ENCODE peak calls at places on chromosomes 1 and 21, in eight cellular contexts. E is IMR-90, G is ovary, F is A549, K is H1, Q is right lobe of liver, M is spleen, L is lower leg skin. C is an unnamed sample.

GRCh38 chr1:85495556-85495955 is 30.6 kb upstream of the DDAH1 start:
- DNase-seq in E (peak), G (no peak), F (peak), K (no peak), Q (no peak), M (no peak), L (peak), C (no peak)

GRCh38 chr1:94514095-94514727 is 27.3 kb downstream of the F3 start:
- DNase-seq in E (peak), G (no peak), F (peak), K (no peak), Q (no peak), M (no peak), L (no peak), C (peak)

GRCh38 chr1:200535605-200536004 is 84.9 kb downstream of the KIF14 start:
- DNase-seq in E (no peak), G (no peak), F (peak), K (no peak), Q (no peak), M (no peak), L (no peak), C (peak)

GRCh38 chr1:227946624-227947424 is 908 bp downstream of the WNT9A start:
- DNase-seq in E (peak), G (peak), F (peak), K (no peak), Q (peak), M (peak), L (no peak), C (peak)

GRCh38 chr21:26800455-26801454 is 44.5 kb downstream of the ADAMTS1 start:
- DNase-seq in E (peak), G (peak), F (no peak), K (no peak), Q (no peak), M (no peak), L (no peak), C (no peak)

GRCh38 chr1:201016943-201017827 is 6.3 kb downstream of the KIF21B start:
- DNase-seq in E (no peak), G (no peak), F (no peak), K (no peak), Q (no peak), M (peak), L (no peak), C (no peak)

GRCh38 chr1:244048566-244049141 is 2.4 kb upstream of the ZBTB18 start:
- DNase-seq in E (no peak), G (no peak), F (no peak), K (no peak), Q (no peak), M (peak), L (no peak), C (peak)

GRCh38 chr21:35222541-35222941 is 173.4 kb upstream of the RUNX1 start:
- DNase-seq in E (no peak), G (no peak), F (no peak), K (no peak), Q (no peak), M (no peak), L (no peak), C (no peak)

GRCh38 chr1:6732942-6733341 is 31.3 kb upstream of the DNAJC11 start:
- DNase-seq in E (no peak), G (no peak), F (no peak), K (no peak), Q (no peak), M (no peak), L (no peak), C (no peak)

GRCh38 chr21:42627527-42628289 is 25.7 kb upstream of the PDE9A start:
- DNase-seq in E (no peak), G (no peak), F (no peak), K (no peak), Q (no peak), M (peak), L (no peak), C (peak)

GRCh38 chr1:203765029-203765837 is at the start of gene LAX1:
- DNase-seq in E (no peak), G (no peak), F (no peak), K (no peak), Q (no peak), M (no peak), L (peak), C (no peak)

GRCh38 chr21:32184485-32184884 is 94.4 kb downstream of the MIS18A start:
- DNase-seq in E (no peak), G (no peak), F (no peak), K (no peak), Q (no peak), M (no peak), L (no peak), C (no peak)

GRCh38 chr1:53654216-53655210 is 84.5 kb downstream of the GLIS1 start:
- DNase-seq in E (peak), G (no peak), F (no peak), K (no peak), Q (no peak), M (peak), L (no peak), C (no peak)

GRCh38 chr1:85027242-85027983 is 20.9 kb downstream of the MCOLN3 start:
- DNase-seq in E (peak), G (no peak), F (no peak), K (no peak), Q (no peak), M (no peak), L (no peak), C (no peak)

GRCh38 chr1:3707298-3707938 is 44.8 kb upstream of the CCDC27 start:
- DNase-seq in E (no peak), G (no peak), F (no peak), K (peak), Q (no peak), M (no peak), L (no peak), C (no peak)

GRCh38 chr1:8082945-8083344 is 56.8 kb upstream of the ERRFI1 start:
- DNase-seq in E (peak), G (peak), F (no peak), K (no peak), Q (peak), M (no peak), L (no peak), C (no peak)

GRCh38 chr1:33248244-33248643 is 8.0 kb upstream of the ZNF362 start:
- DNase-seq in E (no peak), G (no peak), F (no peak), K (no peak), Q (no peak), M (no peak), L (no peak), C (peak)

GRCh38 chr1:170063109-170063826 is 11.2 kb downstream of the KIFAP3 start:
- DNase-seq in E (peak), G (no peak), F (no peak), K (no peak), Q (no peak), M (no peak), L (no peak), C (peak)

GRCh38 chr1:247500725-247501348 is 35.4 kb downstream of the OR2C3 start:
- DNase-seq in E (no peak), G (no peak), F (no peak), K (no peak), Q (no peak), M (no peak), L (no peak), C (no peak)

GRCh38 chr1:29785554-29785953 is 549.2 kb downstream of the PTPRU start:
- DNase-seq in E (no peak), G (no peak), F (no peak), K (no peak), Q (no peak), M (peak), L (peak), C (no peak)

GRCh38 chr1:230629511-230629910 is 12.8 kb upstream of the COG2 start:
- DNase-seq in E (no peak), G (no peak), F (no peak), K (no peak), Q (no peak), M (no peak), L (no peak), C (no peak)

GRCh38 chr1:25048728-25049127 is 118.7 kb upstream of the RUNX3 start:
- DNase-seq in E (no peak), G (no peak), F (no peak), K (no peak), Q (no peak), M (no peak), L (no peak), C (no peak)

GRCh38 chr1:16905112-16905855 is 9.5 kb downstream of the RNU1-2 start:
- DNase-seq in E (peak), G (no peak), F (peak), K (no peak), Q (no peak), M (no peak), L (no peak), C (no peak)

GRCh38 chr1:66343569-66344325 is 190.2 kb upstream of the SGIP1 start:
- DNase-seq in E (peak), G (no peak), F (no peak), K (no peak), Q (no peak), M (no peak), L (no peak), C (no peak)

GRCh38 chr1:162682013-162682419 is 49.8 kb downstream of the DDR2 start:
- DNase-seq in E (no peak), G (no peak), F (no peak), K (no peak), Q (peak), M (no peak), L (no peak), C (no peak)

DNA sequence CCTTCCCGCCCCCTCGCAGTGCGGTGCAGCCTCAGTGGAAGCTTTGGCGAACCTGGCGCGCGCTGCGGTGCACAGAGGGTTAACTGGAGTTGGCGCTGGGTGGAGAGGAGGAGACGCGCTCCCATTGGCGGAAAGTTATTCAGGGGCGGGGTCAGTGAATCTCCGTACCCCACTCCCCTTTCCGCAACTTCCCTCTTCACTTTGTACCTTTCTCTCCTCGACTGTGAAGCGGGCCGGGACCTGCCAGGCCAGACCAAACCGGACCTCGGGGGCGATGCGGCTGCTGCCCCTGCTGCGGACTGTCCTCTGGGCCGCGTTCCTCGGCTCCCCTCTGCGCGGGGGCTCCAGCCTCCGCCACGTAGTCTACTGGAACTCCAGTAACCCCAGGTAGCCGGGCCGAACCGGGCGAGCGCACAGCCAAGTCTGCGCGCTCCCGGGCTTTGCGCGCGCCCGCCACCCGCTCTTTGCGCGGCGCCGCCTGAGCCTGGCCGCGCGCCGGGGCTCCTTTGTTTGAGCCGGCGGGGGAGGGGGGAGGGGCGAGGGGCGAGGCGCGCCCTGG is at the start of gene EFNA4:
- DNase-seq in E (peak), G (peak), F (peak), K (no peak), Q (peak), M (peak), L (peak), C (peak)
- TF ChIP-seq POLR2A in E (peak), G (peak), F (peak), K (no peak), Q (peak), M (no peak), L (no peak), C (no peak)

DNA sequence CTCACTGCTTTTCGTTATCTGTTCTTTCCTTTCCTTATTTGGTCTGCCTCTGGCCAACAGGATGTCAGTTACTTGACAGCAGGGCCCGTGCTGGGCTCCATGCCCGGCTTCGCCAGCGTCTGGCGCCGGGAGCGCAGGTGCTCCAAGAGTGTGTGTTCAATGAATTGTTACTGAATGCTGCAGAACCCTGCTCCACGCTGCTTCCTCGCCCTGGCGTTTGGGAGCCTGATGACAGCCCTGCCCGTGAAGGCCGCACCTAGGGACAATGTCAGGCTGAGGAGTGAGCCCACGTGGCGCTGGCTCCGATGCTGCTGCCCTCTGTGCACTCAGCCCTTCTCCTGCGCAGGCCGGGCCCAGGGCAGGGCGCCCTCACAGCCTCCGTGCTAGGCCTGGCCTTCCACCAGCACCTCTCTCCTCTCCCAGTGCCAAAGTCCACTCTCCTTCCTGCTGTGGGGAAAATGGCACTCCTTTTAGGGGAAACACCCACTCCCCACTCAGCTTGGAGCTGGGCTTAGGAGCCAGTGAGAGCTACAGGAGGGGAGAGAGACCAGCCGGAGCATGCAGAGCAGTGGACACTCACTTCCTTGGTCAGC is 51.4 kb downstream of the ACBD3 start:
- DNase-seq in E (no peak), G (no peak), F (no peak), K (no peak), Q (peak), M (peak), L (no peak), C (no peak)
- TF ChIP-seq POLR2A in E (no peak), G (no peak), F (no peak), K (no peak), Q (no peak), M (no peak), L (no peak), C (no peak)

DNA sequence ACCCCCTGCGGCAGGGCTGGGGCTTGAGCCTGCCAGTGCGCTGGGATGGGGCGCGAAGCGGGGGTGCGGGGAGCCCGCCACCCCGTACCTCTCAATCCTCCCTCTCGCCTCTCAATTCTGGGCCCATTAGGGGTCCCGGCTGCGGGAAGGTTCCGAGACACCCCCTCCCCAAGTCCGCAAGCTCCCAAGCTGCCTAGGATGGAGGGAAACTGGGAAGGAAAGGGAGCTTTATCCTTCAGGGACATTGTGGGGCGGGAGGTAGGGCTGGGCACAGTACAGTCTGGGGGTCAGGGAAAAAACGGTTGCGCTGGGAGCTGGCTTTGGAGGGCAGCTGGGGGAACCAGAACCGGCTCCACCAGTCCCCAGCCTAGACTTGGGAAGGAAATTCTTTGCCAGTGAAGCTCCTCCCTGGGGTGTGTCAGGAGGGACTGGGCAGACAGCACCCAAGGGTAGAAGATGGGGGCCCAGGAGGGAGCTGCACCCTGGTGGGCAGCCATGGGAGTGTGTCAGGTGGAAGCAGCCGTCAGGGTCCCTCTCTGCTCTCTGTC is 904 bp downstream of the GJB3 start:
- DNase-seq in E (no peak), G (no peak), F (no peak), K (no peak), Q (no peak), M (no peak), L (no peak), C (no peak)
- TF ChIP-seq POLR2A in E (no peak), G (no peak), F (no peak), K (no peak), Q (no peak), M (no peak), L (no peak), C (no peak)

DNA sequence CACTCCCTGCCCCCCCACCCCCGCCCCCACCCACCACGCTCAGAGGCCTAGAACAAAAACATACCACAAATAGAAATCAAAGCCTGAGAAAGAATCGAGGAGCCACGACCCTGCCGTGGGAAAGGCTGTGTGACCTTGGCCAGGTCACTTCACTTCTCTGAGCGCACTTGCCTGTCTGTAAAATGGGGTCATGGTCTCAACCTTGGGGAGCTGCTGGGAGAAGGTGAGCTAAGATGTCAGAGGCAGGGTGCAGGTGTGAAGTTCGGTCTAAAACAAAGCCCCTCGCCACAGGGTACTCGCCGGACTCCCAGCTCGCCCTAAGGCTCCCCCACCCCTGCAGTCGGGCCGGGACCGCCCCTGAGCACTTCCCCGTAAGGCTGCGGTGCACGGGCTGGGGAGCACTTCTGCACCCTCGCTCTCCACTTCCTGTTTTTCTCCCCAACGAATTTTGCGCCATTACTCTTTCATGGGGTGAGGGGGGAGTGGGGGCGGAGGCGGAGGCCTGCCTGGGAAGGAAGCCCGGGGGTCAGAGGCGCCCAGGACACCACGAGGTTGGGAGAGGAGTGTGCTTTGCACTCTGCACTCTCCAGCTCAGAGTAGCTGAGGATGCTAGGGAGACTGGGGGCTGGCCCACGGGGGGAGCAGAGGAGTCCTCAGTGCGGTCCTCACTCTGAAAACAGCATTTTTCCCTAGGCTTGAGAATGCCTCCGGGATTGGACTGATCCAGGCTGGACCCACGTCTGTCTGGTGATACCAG is 21.9 kb upstream of the PIK3CD start:
- DNase-seq in E (no peak), G (peak), F (no peak), K (no peak), Q (peak), M (peak), L (peak), C (no peak)
- TF ChIP-seq POLR2A in E (no peak), G (no peak), F (no peak), K (no peak), Q (no peak), M (no peak), L (no peak), C (no peak)

C was measured in erythroblast.